ENCODE peak calls at places on chromosomes 12 and 14, in seven cellular contexts. L is pancreas, V is astrocyte of the spinal cord, H is AG10803, J is neural crest cell, M is esophagus squamous epithelium, Z is A549. T is an unnamed sample.

GRCh38 chr12:91777268-91777997 is 368.2 kb downstream of the BTG1 start:
- DNase-seq in L (no peak), Z (peak), M (no peak), J (no peak), V (no peak), H (no peak), T (no peak)

GRCh38 chr12:607541-608001 is 55.7 kb downstream of the NINJ2 start:
- DNase-seq in H (no peak), M (no peak), J (no peak), Z (no peak), L (no peak), V (no peak), T (no peak)

GRCh38 chr12:93571854-93572711 is at the start of gene SOCS2:
- DNase-seq in Z (peak), H (no peak), J (peak), V (no peak), L (peak), M (no peak), T (peak)

GRCh38 chr12:42546709-42547108 is 42.8 kb downstream of the PRICKLE1 start:
- DNase-seq in M (no peak), Z (no peak), V (no peak), J (no peak), L (no peak), H (no peak), T (no peak)

GRCh38 chr12:27583057-27583797 is 59.2 kb downstream of the PPFIBP1 start:
- DNase-seq in J (no peak), L (no peak), Z (no peak), H (peak), M (no peak), V (peak), T (no peak)

GRCh38 chr14:21098892-21099595 is 589 bp upstream of the ZNF219 start:
- DNase-seq in H (no peak), Z (no peak), J (no peak), M (no peak), V (no peak), L (no peak), T (peak)

GRCh38 chr14:75259510-75259855 is 19.1 kb upstream of the FOS start:
- DNase-seq in M (no peak), J (no peak), V (peak), Z (peak), L (no peak), H (peak), T (no peak)

GRCh38 chr12:754238-754816 is 1.9 kb downstream of the WNK1 start:
- DNase-seq in M (no peak), Z (no peak), L (peak), J (no peak), V (peak), H (no peak), T (no peak)

GRCh38 chr12:111441107-111441928 is 35.6 kb downstream of the SH2B3 start:
- DNase-seq in L (no peak), Z (no peak), V (no peak), M (no peak), J (no peak), H (no peak), T (no peak)

DNA sequence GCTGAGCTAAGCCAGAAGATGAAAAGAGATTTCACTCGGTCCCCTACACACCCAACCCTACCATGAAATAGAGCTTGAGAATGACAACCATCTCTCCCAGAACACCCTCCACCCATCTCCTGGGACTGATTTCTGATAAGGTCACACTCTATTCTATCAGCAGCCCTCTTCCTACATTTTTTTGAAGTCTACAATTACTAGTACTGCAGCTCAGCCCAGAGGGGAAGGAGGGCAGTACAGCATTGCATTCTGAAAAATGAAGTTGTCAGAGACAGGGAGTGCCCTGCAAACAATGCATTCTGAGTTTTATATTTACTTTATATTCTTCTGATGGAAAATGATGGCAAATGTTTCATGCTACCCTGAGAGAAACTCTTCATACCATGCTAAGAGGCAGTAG is 318.5 kb downstream of the BCAT1 start:
- DNase-seq in Z (no peak), M (no peak), V (no peak), L (no peak), H (no peak), J (no peak), T (no peak)
- TF ChIP-seq CTCF in Z (no peak), M (no peak), V (no peak), L (no peak), H (no peak), J (no peak), T (no peak)

DNA sequence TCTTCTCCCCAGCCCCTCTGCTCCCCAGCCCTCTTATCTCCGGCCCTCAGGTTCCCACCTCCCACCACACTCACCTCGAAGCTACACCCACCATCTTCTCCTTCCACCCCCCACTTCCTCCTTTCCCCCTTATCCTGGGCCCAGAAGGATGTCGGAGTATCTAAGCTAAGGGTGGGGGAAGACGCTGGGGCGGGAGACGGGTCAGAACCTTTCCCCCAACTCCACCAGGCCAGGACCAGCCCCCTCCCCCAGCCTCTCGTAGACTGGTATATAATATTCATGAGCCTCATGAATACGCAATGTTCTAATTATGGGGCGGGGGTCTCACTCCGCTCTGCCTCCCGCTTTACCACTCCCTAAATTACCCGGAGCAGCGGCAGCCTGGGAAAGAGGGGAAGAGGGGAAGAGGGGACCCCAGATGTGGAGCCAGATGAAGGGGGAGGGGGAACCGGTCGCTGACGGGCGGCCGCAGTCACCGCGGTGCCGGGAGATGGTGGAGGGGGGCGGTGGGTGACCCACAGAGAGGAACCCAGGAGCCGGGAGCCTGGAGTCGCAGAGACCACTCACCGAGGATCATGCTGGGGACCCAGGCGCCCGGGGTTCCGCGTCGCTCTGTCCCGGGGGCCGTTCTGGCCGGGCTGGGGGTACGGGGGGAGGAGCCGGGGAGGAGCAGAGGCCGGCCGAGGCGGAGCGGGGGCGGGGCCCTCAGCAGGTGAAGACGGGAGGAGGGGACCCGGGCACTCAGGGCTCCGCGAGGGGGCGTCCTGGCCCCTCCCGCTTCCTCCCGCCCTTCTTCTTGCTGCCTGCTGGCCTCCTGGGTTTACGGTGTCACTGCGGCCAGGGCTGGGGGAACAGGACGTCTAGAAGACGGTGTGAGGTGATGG is 6.4 kb upstream of the ZNF385A start:
- DNase-seq in M (no peak), V (no peak), H (no peak), L (peak), J (peak), Z (peak), T (peak)
- TF ChIP-seq CTCF in M (no peak), V (peak), H (no peak), L (no peak), J (peak), Z (peak), T (peak)

DNA sequence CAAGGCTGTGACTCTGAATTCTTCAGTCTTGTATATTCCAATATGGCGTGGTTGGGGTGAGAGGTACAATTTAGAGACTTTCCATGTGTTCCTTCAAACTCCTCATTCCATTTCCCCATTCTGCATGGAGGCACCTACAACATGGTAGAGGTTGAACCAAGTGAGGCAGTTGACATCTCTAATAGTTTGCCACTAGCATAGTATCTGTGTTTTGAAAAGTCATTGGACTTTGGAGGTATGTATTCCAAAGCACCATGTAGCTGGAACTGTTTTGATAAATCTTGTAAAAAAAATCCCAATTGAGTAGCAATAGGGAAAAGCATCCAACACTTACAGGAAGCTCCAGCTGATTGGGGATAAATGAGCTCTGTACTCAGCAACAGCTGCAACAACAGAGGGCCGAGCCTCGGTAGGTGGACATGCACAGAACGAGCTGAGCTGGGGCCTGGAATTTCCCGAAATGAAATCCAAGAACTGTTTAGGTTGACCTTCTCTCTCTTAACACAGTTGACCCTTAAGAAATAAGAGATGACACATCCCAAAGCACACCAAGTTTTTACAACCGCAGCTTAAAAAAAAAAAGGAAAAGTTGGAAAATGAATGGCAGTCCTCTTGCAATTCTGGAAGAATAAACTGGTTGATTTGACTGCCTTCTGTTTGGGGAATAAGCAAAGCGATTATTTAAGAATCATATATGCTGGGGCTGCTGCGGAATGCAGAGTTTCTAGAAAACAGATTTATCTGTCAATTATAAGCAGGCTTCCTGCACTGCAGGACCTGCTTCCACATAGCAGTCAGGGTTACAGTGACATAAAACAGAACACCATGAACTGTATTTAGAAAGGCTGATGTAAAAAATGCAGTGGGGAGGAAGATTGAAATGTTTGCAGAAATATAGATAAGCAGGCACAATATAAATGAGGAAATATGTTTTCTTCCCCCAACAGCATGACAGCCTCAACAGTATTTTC is 194.6 kb upstream of the KRR1 start:
- DNase-seq in J (no peak), V (peak), H (peak), Z (no peak), L (no peak), M (no peak), T (no peak)
- TF ChIP-seq CTCF in J (no peak), V (no peak), H (no peak), Z (no peak), L (no peak), M (no peak), T (no peak)

DNA sequence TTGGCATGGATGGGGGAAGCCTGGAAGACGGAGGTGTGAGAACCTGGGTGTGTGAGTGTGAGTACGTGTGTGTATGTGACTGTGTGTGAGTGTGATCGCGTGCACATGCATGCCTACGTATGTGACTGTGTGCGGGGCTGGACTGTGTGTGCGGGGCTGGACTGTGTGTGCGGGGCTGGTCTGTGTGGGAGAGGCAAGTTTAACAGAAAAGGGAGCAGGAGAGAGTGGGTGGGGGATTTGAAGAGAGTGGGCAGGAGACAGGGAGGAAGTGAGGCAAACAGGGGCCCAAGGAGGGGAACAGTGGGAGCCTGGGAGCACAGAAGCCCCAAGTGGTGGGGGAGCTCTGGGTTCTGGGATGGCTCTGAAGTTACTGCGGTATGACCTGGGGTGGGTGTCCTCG is 103.7 kb upstream of the LHX5 start:
- DNase-seq in M (no peak), L (no peak), Z (no peak), J (no peak), V (no peak), H (no peak), T (no peak)
- TF ChIP-seq CTCF in M (no peak), L (no peak), Z (no peak), J (no peak), V (no peak), H (no peak), T (no peak)

GRCh38 chr12:115468087-115468510 is 784.1 kb upstream of the TBX3 start:
- DNase-seq in Z (peak), V (no peak), L (no peak), H (no peak), M (no peak), J (no peak), T (no peak)
- TF ChIP-seq CTCF in Z (peak), V (peak), L (no peak), H (peak), M (no peak), J (peak), T (no peak)

GRCh38 chr12:26271889-26272492 is 76.6 kb downstream of the SSPN start:
- DNase-seq in H (peak), M (no peak), L (peak), Z (no peak), V (peak), J (no peak), T (peak)

GRCh38 chr12:26276709-26277108 is 81.3 kb downstream of the SSPN start:
- DNase-seq in V (no peak), L (no peak), Z (no peak), M (no peak), J (no peak), H (peak), T (no peak)

GRCh38 chr12:26273811-26274210 is 78.4 kb downstream of the SSPN start:
- DNase-seq in H (no peak), J (no peak), M (no peak), Z (no peak), L (no peak), V (no peak), T (no peak)

GRCh38 chr12:26275313-26276257 is 80.2 kb downstream of the SSPN start:
- DNase-seq in L (no peak), H (peak), V (peak), Z (no peak), J (no peak), M (no peak), T (no peak)

GRCh38 chr12:26274441-26275312 is 79.3 kb downstream of the SSPN start:
- DNase-seq in Z (peak), V (peak), H (peak), J (no peak), M (peak), L (peak), T (peak)
- TF ChIP-seq CTCF in Z (peak), V (peak), H (peak), J (no peak), M (no peak), L (no peak), T (no peak)

GRCh38 chr12:16165506-16165905 is 112.0 kb downstream of the SLC15A5 start:
- DNase-seq in J (peak), Z (peak), V (peak), L (no peak), M (no peak), H (peak), T (peak)
- TF ChIP-seq CTCF in J (peak), Z (peak), V (peak), L (peak), M (peak), H (peak), T (no peak)

GRCh38 chr12:32301216-32301615 is 98.1 kb upstream of the FGD4 start:
- DNase-seq in Z (no peak), H (no peak), L (no peak), M (no peak), J (no peak), V (no peak), T (no peak)

GRCh38 chr12:32305163-32305562 is 94.2 kb upstream of the FGD4 start:
- DNase-seq in Z (peak), M (no peak), V (peak), J (no peak), L (no peak), H (peak), T (no peak)

GRCh38 chr12:32298917-32299316 is 100.4 kb upstream of the FGD4 start:
- DNase-seq in J (no peak), M (no peak), H (peak), Z (no peak), V (no peak), L (no peak), T (no peak)

GRCh38 chr12:32303171-32303570 is 96.2 kb upstream of the FGD4 start:
- DNase-seq in Z (no peak), J (no peak), M (no peak), L (no peak), V (no peak), H (peak), T (no peak)

GRCh38 chr12:32302218-32302826 is 97.0 kb upstream of the FGD4 start:
- DNase-seq in L (no peak), H (no peak), Z (no peak), V (no peak), M (no peak), J (no peak), T (peak)
- TF ChIP-seq CTCF in L (peak), H (peak), Z (no peak), V (peak), M (peak), J (peak), T (peak)

GRCh38 chr14:59631237-59631636 is 54.6 kb upstream of the CCDC175 start:
- DNase-seq in H (no peak), V (no peak), J (no peak), M (no peak), Z (no peak), L (no peak), T (no peak)
- TF ChIP-seq CTCF in H (peak), V (peak), J (peak), M (no peak), Z (no peak), L (no peak), T (no peak)